ENCODE peak calls at places on chromosomes 12 and 14, in eight cellular contexts. One of them, this sample, is unnamed.

GRCh38 chr12:91565246-91565645 is 382.6 kb upstream of the DCN start:
- DNase-seq in A172: no peak
- DNase-seq in lower leg skin: no peak
- DNase-seq in AG09319: no peak
- DNase-seq in nucleus accumbens: peak; percentile 11
- DNase-seq in RCC 7860: peak; percentile 24
- DNase-seq in T-helper 17 cell: no peak
- DNase-seq in heart left ventricle: no peak
- DNase-seq in this sample: no peak

GRCh38 chr12:20494803-20495202 is 126.5 kb downstream of the PDE3A start:
- DNase-seq in A172: no peak
- DNase-seq in lower leg skin: no peak
- DNase-seq in AG09319: no peak
- DNase-seq in nucleus accumbens: no peak
- DNase-seq in RCC 7860: no peak
- DNase-seq in T-helper 17 cell: no peak
- DNase-seq in heart left ventricle: no peak
- DNase-seq in this sample: no peak

GRCh38 chr14:41062826-41063225 is 543.9 kb upstream of the LRFN5 start:
- DNase-seq in A172: peak; percentile 41
- DNase-seq in lower leg skin: no peak
- DNase-seq in AG09319: no peak
- DNase-seq in nucleus accumbens: no peak
- DNase-seq in RCC 7860: peak; percentile 55
- DNase-seq in T-helper 17 cell: no peak
- DNase-seq in heart left ventricle: no peak
- DNase-seq in this sample: no peak

GRCh38 chr12:65492997-65493892 is 214.8 kb downstream of the MSRB3 start:
- DNase-seq in A172: peak; percentile 28
- DNase-seq in lower leg skin: no peak
- DNase-seq in AG09319: no peak
- DNase-seq in nucleus accumbens: no peak
- DNase-seq in RCC 7860: no peak
- DNase-seq in T-helper 17 cell: no peak
- DNase-seq in heart left ventricle: no peak
- DNase-seq in this sample: no peak

GRCh38 chr14:55053018-55053417 is 1.6 kb downstream of the MAPK1IP1L start:
- DNase-seq in A172: no peak
- DNase-seq in lower leg skin: no peak
- DNase-seq in AG09319: no peak
- DNase-seq in nucleus accumbens: no peak
- DNase-seq in RCC 7860: no peak
- DNase-seq in T-helper 17 cell: no peak
- DNase-seq in heart left ventricle: no peak
- DNase-seq in this sample: no peak

GRCh38 chr12:51403159-51403558 is 12.0 kb upstream of the GALNT6 start:
- DNase-seq in A172: no peak
- DNase-seq in lower leg skin: peak; percentile 46
- DNase-seq in AG09319: no peak
- DNase-seq in nucleus accumbens: no peak
- DNase-seq in RCC 7860: no peak
- DNase-seq in T-helper 17 cell: no peak
- DNase-seq in heart left ventricle: no peak
- DNase-seq in this sample: no peak

GRCh38 chr12:96571101-96571862 is 81.9 kb downstream of the CFAP54 start:
- DNase-seq in A172: peak; percentile 4
- DNase-seq in lower leg skin: no peak
- DNase-seq in AG09319: no peak
- DNase-seq in nucleus accumbens: no peak
- DNase-seq in RCC 7860: no peak
- DNase-seq in T-helper 17 cell: no peak
- DNase-seq in heart left ventricle: no peak
- DNase-seq in this sample: peak; percentile 67

GRCh38 chr12:47234576-47235141 is 154.9 kb upstream of the AMIGO2 start:
- DNase-seq in A172: no peak
- DNase-seq in lower leg skin: no peak
- DNase-seq in AG09319: no peak
- DNase-seq in nucleus accumbens: no peak
- DNase-seq in RCC 7860: no peak
- DNase-seq in T-helper 17 cell: no peak
- DNase-seq in heart left ventricle: no peak
- DNase-seq in this sample: no peak

GRCh38 chr12:70971395-70971794 is 50.9 kb upstream of the PTPRR start:
- DNase-seq in A172: peak; percentile 5
- DNase-seq in lower leg skin: no peak
- DNase-seq in AG09319: peak; percentile 67
- DNase-seq in nucleus accumbens: no peak
- DNase-seq in RCC 7860: no peak
- DNase-seq in T-helper 17 cell: no peak
- DNase-seq in heart left ventricle: no peak
- DNase-seq in this sample: no peak

GRCh38 chr12:114409796-114410520 is 4.0 kb upstream of the TBX5 start:
- DNase-seq in A172: no peak
- DNase-seq in lower leg skin: no peak
- DNase-seq in AG09319: no peak
- DNase-seq in nucleus accumbens: no peak
- DNase-seq in RCC 7860: no peak
- DNase-seq in T-helper 17 cell: no peak
- DNase-seq in heart left ventricle: no peak
- DNase-seq in this sample: no peak

This sample was measured in GM06990.